ENCODE peak calls at places on chromosomes 4 and X, in nine cellular contexts. P is uterus; X is upper lobe of left lung; G is heart left ventricle; N is left lung; W is effector memory CD4-positive, alpha-beta T cell; B is right cardiac atrium; U is A549; S is K562. Y is an unnamed sample.
A peak's percentile ranks its signal among the peaks of the same experiment; 100 is the strongest.

GRCh38 chr4:81632581-81633247 is 161.0 kb upstream of the RASGEF1B start:
- DNase-seq in X (no peak), W (no peak), P (no peak), G (no peak), B (no peak), N (no peak), U (no peak), S (no peak), Y (no peak)

GRCh38 chrX:115372026-115372610 is 82.6 kb downstream of the LUZP4 start:
- DNase-seq in X (no peak), W (no peak), P (no peak), B (no peak), S (no peak), N (no peak), G (no peak), U (peak; percentile 53), Y (no peak)

GRCh38 chrX:11334165-11334564 is 41.0 kb downstream of the AMELX start:
- DNase-seq in W (no peak), G (no peak), P (no peak), U (no peak), N (no peak), B (no peak), X (no peak), S (no peak), Y (no peak)

GRCh38 chrX:39756086-39756883 is 341.5 kb downstream of the BCOR start:
- DNase-seq in B (peak; percentile 54), P (no peak), U (no peak), W (no peak), S (no peak), N (no peak), G (no peak), X (no peak), Y (no peak)

GRCh38 chr4:53777244-53777984 is 186.1 kb upstream of the LNX1 start:
- DNase-seq in N (no peak), S (no peak), B (no peak), U (peak; percentile 15), P (peak; percentile 54), X (no peak), G (no peak), W (no peak), Y (no peak)

GRCh38 chrX:46305431-46305830 is 239.8 kb downstream of the ZNF674 start:
- DNase-seq in G (no peak), P (no peak), U (no peak), S (no peak), W (no peak), N (no peak), X (no peak), B (no peak), Y (no peak)

GRCh38 chr4:149050840-149051239 is 608.6 kb upstream of the NR3C2 start:
- DNase-seq in B (no peak), G (no peak), P (no peak), S (no peak), U (no peak), X (no peak), N (no peak), W (no peak), Y (no peak)

GRCh38 chr4:147285751-147286150 is 195.1 kb upstream of the EDNRA start:
- DNase-seq in P (no peak), W (no peak), N (no peak), B (no peak), U (no peak), X (no peak), G (no peak), S (no peak), Y (no peak)

GRCh38 chr4:3437582-3437936 is 4.2 kb upstream of the HGFAC start:
- DNase-seq in S (no peak), P (no peak), W (no peak), G (no peak), U (no peak), N (peak; percentile 57), B (peak; percentile 52), X (no peak), Y (no peak)

GRCh38 chr4:1205641-1206298 is 33.4 kb upstream of the SPON2 start:
- DNase-seq in X (peak; percentile 11), B (peak; percentile 44), S (no peak), P (peak; percentile 22), W (no peak), U (no peak), G (peak; percentile 16), N (peak; percentile 60), Y (peak; percentile 19)

GRCh38 chr4:124887738-124888137 is 175.2 kb upstream of the ANKRD50 start:
- DNase-seq in G (no peak), S (no peak), X (no peak), P (no peak), N (no peak), U (no peak), B (no peak), W (no peak), Y (no peak)

DNA sequence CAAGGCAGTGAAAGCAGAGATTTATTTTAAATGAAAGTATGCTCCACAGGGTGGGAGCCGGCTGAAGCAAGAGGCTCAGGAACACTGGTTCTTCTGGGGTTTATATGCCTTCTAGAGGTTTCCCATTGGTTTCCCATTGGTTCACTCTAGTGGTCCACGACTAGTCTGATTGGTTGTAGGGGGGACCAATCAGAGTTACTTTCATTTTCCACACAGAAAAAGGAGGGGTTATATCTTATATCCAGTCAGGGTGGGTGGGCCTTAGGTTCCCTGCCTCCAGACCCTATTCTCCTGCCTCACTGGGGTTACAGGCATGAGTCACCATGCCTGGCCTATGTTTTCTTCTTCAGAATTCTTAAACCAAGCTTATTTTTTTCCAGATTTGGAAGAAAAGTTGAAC is 101.6 kb downstream of the KLHL8 start:
- DNase-seq in W (no peak), B (no peak), N (no peak), U (no peak), X (no peak), S (peak; percentile 60), P (no peak), G (no peak), Y (no peak)
- H3K4me3 ChIP-seq in W (no peak overlapping the region), B (no peak overlapping the region), N (no peak overlapping the region), U (no peak overlapping the region), X (no peak overlapping the region), S (no peak overlapping the region), P (no peak overlapping the region), G (no peak overlapping the region), Y (no peak overlapping the region)

GRCh38 chrX:55057691-55058249 is 17.1 kb upstream of the PAGE2B start:
- DNase-seq in W (no peak), G (peak; percentile 18), S (peak; percentile 22), X (no peak), P (peak; percentile 19), U (peak; percentile 2), B (no peak), N (no peak), Y (peak; percentile 46)

GRCh38 chrX:55056820-55057690 is 17.8 kb upstream of the PAGE2B start:
- DNase-seq in N (no peak), G (no peak), U (no peak), B (no peak), X (no peak), W (peak; percentile 18), P (no peak), S (no peak), Y (no peak)
- H3K4me3 ChIP-seq in N (no peak overlapping the region), G (no peak overlapping the region), U (no peak overlapping the region), B (peak overlapping the region; percentile 28), X (peak overlapping the region; percentile 8), W (peak overlapping the region; percentile 28), P (no peak overlapping the region), S (no peak overlapping the region), Y (peak overlapping the region; percentile 35)

GRCh38 chrX:151174581-151175282 is 1.7 kb upstream of the GPR50 start:
- DNase-seq in B (no peak), X (no peak), P (no peak), N (no peak), U (no peak), W (no peak), G (no peak), S (peak; percentile 14), Y (no peak)

GRCh38 chrX:151177141-151178027 is 1.0 kb downstream of the GPR50 start:
- DNase-seq in P (no peak), G (no peak), N (no peak), X (no peak), U (no peak), B (no peak), S (no peak), W (no peak), Y (no peak)

GRCh38 chrX:151176351-151176750 is at the start of gene GPR50:
- DNase-seq in B (no peak), P (no peak), S (no peak), X (no peak), W (no peak), N (no peak), G (no peak), U (no peak), Y (no peak)

GRCh38 chrX:151178746-151179145 is 2.4 kb downstream of the GPR50 start:
- DNase-seq in U (no peak), G (no peak), B (no peak), P (no peak), W (no peak), S (no peak), X (no peak), N (no peak), Y (no peak)

DNA sequence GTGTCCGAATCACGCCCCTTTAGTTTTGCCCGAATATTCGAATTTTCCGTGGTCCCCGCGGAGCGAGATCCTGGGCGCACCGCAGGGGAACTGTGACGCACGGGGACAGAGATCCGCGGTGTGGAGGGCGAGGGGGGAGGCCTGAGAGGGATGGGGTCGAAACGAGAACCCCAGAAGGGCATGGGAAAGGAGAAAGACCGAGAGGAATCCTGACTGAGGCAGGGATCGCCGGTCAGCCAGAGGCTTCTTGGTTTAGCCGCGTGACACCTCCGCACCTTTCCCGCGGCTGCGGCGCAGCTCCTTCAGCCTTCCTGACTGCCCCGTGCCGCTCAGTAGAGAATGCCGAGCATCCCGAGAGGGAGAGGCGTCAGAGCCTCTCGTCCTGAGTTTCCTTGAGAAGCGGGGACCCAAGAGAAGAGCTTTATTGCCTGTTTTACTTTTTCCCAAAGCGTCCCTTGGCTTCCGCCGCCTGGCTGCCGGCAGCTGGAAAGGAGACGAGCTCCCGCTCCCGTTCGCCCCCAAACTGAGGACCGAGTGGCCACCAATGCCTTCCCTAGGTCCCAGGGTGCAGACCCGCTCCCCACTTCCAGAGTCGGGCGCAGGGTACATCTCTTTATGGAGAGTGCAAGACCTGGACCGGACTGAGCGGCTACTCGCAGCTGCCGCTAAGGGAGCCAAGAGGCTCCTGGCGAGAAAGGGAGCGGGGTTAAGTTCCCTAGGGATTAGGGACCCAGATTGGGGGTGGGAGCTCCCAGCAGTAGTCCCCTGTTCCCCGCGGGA is 911 bp upstream of the GPR50 start:
- DNase-seq in X (no peak), S (no peak), B (no peak), P (no peak), G (no peak), N (no peak), W (no peak), U (no peak), Y (no peak)
- H3K4me3 ChIP-seq in X (no peak overlapping the region), S (no peak overlapping the region), B (no peak overlapping the region), P (no peak overlapping the region), G (no peak overlapping the region), N (no peak overlapping the region), W (no peak overlapping the region), U (no peak overlapping the region), Y (no peak overlapping the region)

DNA sequence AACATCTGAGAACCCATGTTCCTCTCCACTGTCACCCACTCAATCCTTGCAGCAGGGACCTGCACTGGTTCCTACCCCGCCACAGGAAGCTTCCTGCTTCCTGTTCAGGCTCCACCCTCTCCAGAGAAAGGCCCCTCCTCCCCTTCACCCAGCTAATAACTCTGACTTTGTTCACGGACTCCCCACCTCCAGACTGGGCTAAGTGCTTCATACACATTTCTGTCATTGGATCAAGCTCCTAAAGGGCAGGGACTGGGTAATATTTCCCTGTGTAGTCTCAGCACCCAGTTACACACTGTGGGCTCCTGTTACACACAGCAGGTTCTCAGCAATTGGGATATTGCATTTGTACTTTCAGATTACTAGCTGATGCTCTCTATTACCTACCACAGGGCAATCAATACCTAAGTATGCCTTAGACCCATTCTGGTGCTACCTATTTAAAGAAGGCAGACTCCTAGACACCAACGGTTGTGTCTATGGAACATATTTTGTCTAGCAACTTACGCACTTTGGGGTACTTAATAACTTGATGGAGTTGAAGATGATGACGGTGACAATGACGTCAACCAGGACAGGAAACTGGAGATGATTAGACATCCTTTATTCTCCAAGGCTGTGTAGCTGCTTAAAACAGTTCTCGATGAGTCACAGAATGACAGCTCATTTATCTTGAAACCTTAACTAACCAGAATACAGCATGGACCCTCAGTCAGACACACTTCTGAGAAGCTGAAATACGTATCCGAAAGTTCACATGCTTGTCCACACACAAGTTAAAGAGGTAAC is 58.1 kb downstream of the MAML3 start:
- DNase-seq in X (peak; percentile 67), P (no peak), S (no peak), N (no peak), B (peak; percentile 64), W (peak; percentile 31), G (peak; percentile 60), U (peak; percentile 67), Y (peak; percentile 74)
- H3K4me3 ChIP-seq in X (no peak overlapping the region), P (no peak overlapping the region), S (no peak overlapping the region), N (peak overlapping the region; percentile 18), B (no peak overlapping the region), W (peak overlapping the region; percentile 33), G (no peak overlapping the region), U (peak overlapping the region; percentile 13), Y (peak overlapping the region; percentile 39)

Y was measured in naive thymus-derived CD4-positive, alpha-beta T cell.